ENCODE peak calls at places on chromosome 4, in five cellular contexts. R is GM23248, C is SK-N-MC, T is PC-3, N is endothelial cell of umbilical vein. B is an unnamed sample.

GRCh38 chr4:127995776-127996175 is 30.6 kb downstream of the ABHD18 start:
- DNase-seq in R (peak; percentile 63), C (peak; percentile 68), T (peak; percentile 62), N (no peak), B (no peak)

GRCh38 chr4:147362868-147363440 is 117.9 kb upstream of the EDNRA start:
- DNase-seq in R (no peak), C (no peak), T (peak; percentile 43), N (no peak), B (peak; percentile 66)

GRCh38 chr4:17447675-17448298 is 64.1 kb downstream of the QDPR start:
- DNase-seq in R (peak; percentile 86), C (peak; percentile 72), T (peak; percentile 74), N (peak; percentile 66), B (peak; percentile 85)

GRCh38 chr4:170400346-170400745 is 310.6 kb upstream of the AADAT start:
- DNase-seq in R (peak; percentile 18), C (no peak), T (peak; percentile 19), N (no peak), B (no peak)

GRCh38 chr4:11106190-11106589 is 322.5 kb downstream of the HS3ST1 start:
- DNase-seq in R (peak; percentile 1), C (no peak), T (peak; percentile 68), N (no peak), B (no peak)

GRCh38 chr4:10164877-10165283 is 48.3 kb upstream of the WDR1 start:
- DNase-seq in R (peak; percentile 74), C (no peak), T (peak; percentile 43), N (peak; percentile 73), B (peak; percentile 63)

GRCh38 chr4:4575284-4576211 is 33.7 kb upstream of the STX18 start:
- DNase-seq in R (peak; percentile 82), C (no peak), T (peak; percentile 50), N (peak; percentile 64), B (peak; percentile 86)

GRCh38 chr4:25905371-25905770 is 8.6 kb upstream of the SMIM20 start:
- DNase-seq in R (no peak), C (no peak), T (no peak), N (no peak), B (no peak)

GRCh38 chr4:165288226-165288625 is 39.2 kb upstream of the MSMO1 start:
- DNase-seq in R (no peak), C (no peak), T (no peak), N (no peak), B (no peak)

GRCh38 chr4:42302348-42302747 is 94.9 kb upstream of the SHISA3 start:
- DNase-seq in R (peak; percentile 30), C (no peak), T (peak; percentile 64), N (peak; percentile 27), B (peak; percentile 30)

GRCh38 chr4:175671491-175671934 is 140.6 kb downstream of the GPM6A start:
- DNase-seq in R (no peak), C (no peak), T (peak; percentile 8), N (no peak), B (peak; percentile 28)

GRCh38 chr4:151356510-151356909 is 31.1 kb upstream of the SH3D19 start:
- DNase-seq in R (peak; percentile 72), C (no peak), T (peak; percentile 75), N (peak; percentile 7), B (no peak)

GRCh38 chr4:2852481-2852881 is 8.8 kb downstream of the ADD1 start:
- DNase-seq in R (peak; percentile 22), C (no peak), T (no peak), N (no peak), B (no peak)

GRCh38 chr4:10144971-10145370 is 28.4 kb upstream of the WDR1 start:
- DNase-seq in R (no peak), C (no peak), T (no peak), N (no peak), B (no peak)

GRCh38 chr4:152719856-152720556 is 40.2 kb upstream of the TMEM154 start:
- DNase-seq in R (no peak), C (no peak), T (peak; percentile 30), N (no peak), B (no peak)

GRCh38 chr4:122346036-122346435 is 32.8 kb upstream of the ADAD1 start:
- DNase-seq in R (peak; percentile 61), C (no peak), T (peak; percentile 3), N (no peak), B (no peak)

GRCh38 chr4:92677805-92678204 is 374.0 kb downstream of the GRID2 start:
- DNase-seq in R (no peak), C (no peak), T (peak; percentile 66), N (no peak), B (no peak)

GRCh38 chr4:124455671-124456070 is 256.9 kb downstream of the ANKRD50 start:
- DNase-seq in R (no peak), C (no peak), T (no peak), N (no peak), B (no peak)

GRCh38 chr4:109691411-109691920 is 11.8 kb downstream of the CASP6 start:
- DNase-seq in R (peak; percentile 23), C (no peak), T (no peak), N (no peak), B (no peak)

GRCh38 chr4:44145868-44146267 is 302.7 kb downstream of the KCTD8 start:
- DNase-seq in R (no peak), C (no peak), T (peak; percentile 76), N (peak; percentile 77), B (no peak)

GRCh38 chr4:89134775-89135319 is 23.5 kb downstream of the TIGD2 start:
- DNase-seq in R (peak; percentile 90), C (no peak), T (no peak), N (peak; percentile 68), B (peak; percentile 73)

GRCh38 chr4:152458801-152459302 is 77.0 kb downstream of the FBXW7 start:
- DNase-seq in R (peak; percentile 2), C (no peak), T (no peak), N (no peak), B (no peak)

GRCh38 chr4:15996773-15997172 is 33.8 kb upstream of the FGFBP2 start:
- DNase-seq in R (peak; percentile 42), C (no peak), T (no peak), N (no peak), B (no peak)

GRCh38 chr4:71604785-71605184 is 179.1 kb downstream of the GC start:
- DNase-seq in R (no peak), C (no peak), T (no peak), N (no peak), B (no peak)

GRCh38 chr4:158122501-158122900 is 50.3 kb downstream of the GASK1B start:
- DNase-seq in R (peak; percentile 38), C (no peak), T (no peak), N (no peak), B (no peak)

GRCh38 chr4:158006973-158007372 is 165.9 kb downstream of the GASK1B start:
- DNase-seq in R (peak; percentile 27), C (no peak), T (no peak), N (peak; percentile 100), B (no peak)

GRCh38 chr4:4574792-4575191 is 32.9 kb upstream of the STX18 start:
- DNase-seq in R (peak; percentile 86), C (no peak), T (peak; percentile 46), N (peak; percentile 77), B (peak; percentile 87)

GRCh38 chr4:100366213-100366612 is 151.6 kb downstream of the EMCN start:
- DNase-seq in R (no peak), C (no peak), T (no peak), N (no peak), B (no peak)

GRCh38 chr4:162115323-162115722 is 48.5 kb downstream of the FSTL5 start:
- DNase-seq in R (no peak), C (no peak), T (no peak), N (no peak), B (no peak)

GRCh38 chr4:605702-606425 is 19.5 kb upstream of the PDE6B start:
- DNase-seq in R (no peak), C (no peak), T (no peak), N (no peak), B (no peak)

GRCh38 chr4:77215107-77215506 is 58.1 kb downstream of the CCNG2 start:
- DNase-seq in R (no peak), C (no peak), T (peak; percentile 7), N (no peak), B (no peak)

GRCh38 chr4:151408630-151409469 is at the start of gene FHIP1A:
- DNase-seq in R (peak; percentile 78), C (no peak), T (peak; percentile 96), N (peak; percentile 77), B (peak; percentile 97)

GRCh38 chr4:47631161-47631560 is 146.1 kb downstream of the ATP10D start:
- DNase-seq in R (no peak), C (no peak), T (no peak), N (no peak), B (no peak)
- TF ChIP-seq EZH2 in R (no peak), C (no peak), T (no peak), N (no peak), B (no peak)

DNA sequence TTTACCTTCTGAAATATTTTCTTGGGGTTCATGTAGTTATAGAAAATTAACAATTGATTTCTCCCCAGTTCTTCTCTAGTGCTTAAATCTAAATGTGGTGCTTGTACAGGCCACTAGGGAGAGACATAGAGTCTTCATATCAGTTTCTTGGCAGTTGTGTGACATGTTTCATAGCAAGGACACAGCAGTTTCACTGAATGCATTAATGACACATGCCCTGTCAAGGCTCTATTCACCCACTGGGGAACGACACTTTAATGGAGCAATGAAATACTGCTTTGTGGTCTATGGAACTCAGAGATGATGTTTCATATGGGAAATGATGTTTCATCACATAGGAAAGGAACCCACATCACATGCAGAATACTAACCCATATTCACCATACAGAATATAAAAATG is 2.8 kb downstream of the VEGFC start:
- DNase-seq in R (peak; percentile 88), C (no peak), T (peak; percentile 89), N (peak; percentile 81), B (peak; percentile 50)
- TF ChIP-seq EZH2 in R (no peak), C (no peak), T (no peak), N (no peak), B (no peak)

GRCh38 chr4:55125087-55125721 is at the start of gene KDR:
- DNase-seq in R (peak; percentile 51), C (no peak), T (peak; percentile 29), N (peak; percentile 68), B (peak; percentile 45)
- TF ChIP-seq EZH2 in R (no peak), C (no peak), T (no peak), N (no peak), B (peak; percentile 85)

GRCh38 chr4:54660591-54660990 is 2.8 kb downstream of the KIT start:
- DNase-seq in R (peak; percentile 78), C (no peak), T (no peak), N (no peak), B (no peak)
- TF ChIP-seq EZH2 in R (no peak), C (no peak), T (no peak), N (no peak), B (no peak)

DNA sequence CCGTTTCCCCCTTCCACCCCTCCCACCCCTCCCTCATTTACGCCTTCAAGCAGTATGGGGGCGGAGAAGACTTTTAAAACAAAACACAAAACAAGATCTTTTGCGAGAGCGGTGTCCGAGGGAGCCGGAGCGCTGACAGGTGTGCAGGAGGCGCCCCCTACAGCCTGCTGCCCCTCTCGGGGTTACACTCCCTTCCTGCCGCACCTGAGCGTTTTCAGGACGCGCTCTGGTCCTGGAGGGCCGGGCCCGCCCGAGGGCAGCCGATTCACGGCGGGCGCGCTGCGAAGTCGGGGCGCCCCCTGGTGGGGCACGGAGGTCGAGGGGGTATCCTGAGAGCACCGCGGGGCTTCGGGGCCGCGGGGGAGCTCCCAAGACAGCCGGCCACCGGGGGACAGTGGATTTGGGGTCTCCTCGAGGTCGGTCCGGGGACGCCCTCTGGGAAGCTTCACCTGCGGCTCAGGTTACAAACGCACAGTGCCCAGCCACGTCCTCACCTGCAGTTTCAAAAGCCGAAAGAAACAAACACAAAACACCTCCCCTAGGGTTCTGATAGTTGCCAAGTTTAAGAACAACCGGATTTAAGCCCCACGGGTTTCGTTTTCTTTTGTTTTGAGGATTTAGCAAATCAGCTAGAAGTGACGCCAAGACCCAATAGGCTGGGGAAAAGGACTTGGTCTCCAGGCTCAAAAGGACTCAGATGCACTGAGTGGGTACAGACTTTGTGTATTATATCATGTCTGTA is 8.0 kb upstream of the NEUROG2 start:
- DNase-seq in R (peak; percentile 60), C (no peak), T (peak; percentile 71), N (no peak), B (peak; percentile 84)
- TF ChIP-seq EZH2 in R (no peak), C (no peak), T (no peak), N (peak; percentile 21), B (no peak)